ENCODE peak calls at places on chromosomes 13 and 19, in ten cellular contexts. I is NT2/D1, B is cardiac fibroblast, S is uterus, D is thoracic aorta, E is AG09309, A is colonic mucosa, L is left ventricle myocardium inferior, J is AG10803, P is fibroblast of mammary gland. O is an unnamed sample.

GRCh38 chr13:34931572-34931971 is 10.5 kb upstream of the NBEA start:
- DNase-seq in P (peak), L (no peak), S (no peak), E (peak), J (peak), I (no peak), D (no peak), B (peak), A (no peak), O (no peak)

GRCh38 chr13:52461265-52461664 is 6.0 kb downstream of the CKAP2 start:
- DNase-seq in J (no peak), D (no peak), B (no peak), I (no peak), E (no peak), L (no peak), P (no peak), A (no peak), S (no peak), O (no peak)

GRCh38 chr13:48508001-48508400 is 24.9 kb downstream of the RCBTB2 start:
- DNase-seq in D (no peak), B (no peak), P (no peak), A (no peak), S (no peak), E (no peak), J (no peak), L (no peak), I (no peak), O (no peak)

GRCh38 chr13:98890920-98891319 is 86.9 kb downstream of the DOCK9 start:
- DNase-seq in J (no peak), E (no peak), L (no peak), P (no peak), B (no peak), I (no peak), D (no peak), S (no peak), A (no peak), O (no peak)

GRCh38 chr13:113013303-113013702 is 44.3 kb downstream of the MCF2L start:
- DNase-seq in D (no peak), L (no peak), A (no peak), E (no peak), B (no peak), P (no peak), I (no peak), J (no peak), S (no peak), O (no peak)

GRCh38 chr13:44389003-44389666 is 15.5 kb downstream of the SERP2 start:
- DNase-seq in A (no peak), P (no peak), S (no peak), I (no peak), L (no peak), D (no peak), E (no peak), B (no peak), J (no peak), O (no peak)

GRCh38 chr13:113629814-113630213 is 28.2 kb downstream of the ATP4B start:
- DNase-seq in D (no peak), P (no peak), A (no peak), I (no peak), E (no peak), B (no peak), J (no peak), L (peak), S (no peak), O (no peak)

GRCh38 chr19:41928221-41928683 is at the start of gene ERFL:
- DNase-seq in B (no peak), J (no peak), L (no peak), S (no peak), D (no peak), A (peak), E (no peak), I (no peak), P (no peak), O (peak)

GRCh38 chr19:15577184-15577771 is 37.7 kb upstream of the CYP4F8 start:
- DNase-seq in B (no peak), L (no peak), A (no peak), P (no peak), D (no peak), I (no peak), S (no peak), E (no peak), J (no peak), O (no peak)

GRCh38 chr13:21638319-21639282 is 32.3 kb upstream of the FGF9 start:
- DNase-seq in D (no peak), S (no peak), L (no peak), E (no peak), J (peak), P (peak), A (peak), B (peak), I (no peak), O (peak)

GRCh38 chr13:95005300-95005699 is 293.0 kb upstream of the SOX21 start:
- DNase-seq in L (no peak), A (no peak), S (no peak), P (no peak), D (no peak), I (no peak), E (no peak), J (no peak), B (no peak), O (no peak)

GRCh38 chr19:48479686-48480085 is 10.5 kb downstream of the CYTH2 start:
- DNase-seq in P (no peak), E (no peak), I (no peak), L (no peak), J (no peak), S (no peak), A (no peak), D (no peak), B (no peak), O (no peak)
- H3K4me3 ChIP-seq in P (no peak), E (no peak), I (no peak), L (peak), J (no peak), S (no peak), A (no peak), D (peak), B (no peak), O (no peak)

DNA sequence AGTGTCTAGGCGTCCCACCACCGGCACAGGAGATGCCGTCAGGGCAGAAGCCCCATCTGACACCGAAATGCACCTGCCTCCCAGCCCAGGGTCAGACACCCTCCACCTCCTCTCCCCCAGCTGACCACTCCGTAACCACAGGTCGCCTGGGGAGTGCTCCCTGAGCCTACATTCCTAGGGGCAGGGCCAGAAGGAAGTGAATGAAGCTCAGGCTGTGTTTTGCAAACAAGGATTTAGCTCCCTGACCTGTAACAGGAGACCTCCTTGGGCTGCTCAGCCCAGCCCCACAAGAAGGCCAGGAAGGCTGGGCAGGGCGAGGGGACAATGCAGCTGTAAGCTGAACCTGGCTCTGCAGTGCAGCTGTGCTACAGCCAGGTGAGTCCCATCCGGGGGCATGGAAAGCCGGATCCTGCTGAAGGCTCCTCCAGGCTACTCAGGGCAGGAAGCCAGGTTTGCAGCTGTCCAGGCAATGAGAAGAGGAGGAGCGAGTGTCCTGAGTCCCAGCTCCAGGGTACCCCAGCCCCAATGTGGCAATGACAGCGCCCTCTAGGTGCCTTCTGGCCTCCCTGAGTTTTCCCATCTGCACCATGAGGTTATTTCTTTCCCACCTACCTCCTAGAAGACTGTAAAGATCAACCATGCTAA is 42.1 kb downstream of the RHPN2 start:
- DNase-seq in P (no peak), B (no peak), L (no peak), E (no peak), S (no peak), J (no peak), I (peak), A (no peak), D (no peak), O (no peak)
- H3K4me3 ChIP-seq in P (no peak), B (no peak), L (no peak), E (no peak), S (no peak), J (no peak), I (no peak), A (no peak), D (no peak), O (no peak)

GRCh38 chr13:33285420-33286124 is at the start of gene STARD13:
- DNase-seq in S (peak), P (peak), E (peak), J (peak), A (peak), B (peak), L (peak), I (peak), D (peak), O (peak)
- H3K4me3 ChIP-seq in S (peak), P (peak), E (peak), J (peak), A (peak), B (peak), L (peak), I (peak), D (peak), O (peak)

GRCh38 chr19:45094158-45094557 is 1.2 kb downstream of the PPP1R37 start:
- DNase-seq in D (no peak), E (no peak), L (no peak), A (no peak), I (no peak), P (no peak), B (no peak), S (no peak), J (no peak), O (no peak)
- H3K4me3 ChIP-seq in D (peak), E (peak), L (peak), A (peak), I (peak), P (peak), B (peak), S (peak), J (peak), O (peak)

GRCh38 chr13:40749327-40749726 is 21.7 kb downstream of the MRPS31 start:
- DNase-seq in P (no peak), I (no peak), E (no peak), S (no peak), L (no peak), J (no peak), B (peak), A (no peak), D (no peak), O (no peak)

GRCh38 chr13:40756042-40756441 is 14.9 kb downstream of the MRPS31 start:
- DNase-seq in L (no peak), E (no peak), P (no peak), A (no peak), J (no peak), I (no peak), D (no peak), S (no peak), B (no peak), O (no peak)

GRCh38 chr13:40758811-40759210 is 12.2 kb downstream of the MRPS31 start:
- DNase-seq in A (no peak), J (no peak), L (no peak), P (no peak), I (no peak), S (no peak), E (no peak), B (no peak), D (no peak), O (no peak)

DNA sequence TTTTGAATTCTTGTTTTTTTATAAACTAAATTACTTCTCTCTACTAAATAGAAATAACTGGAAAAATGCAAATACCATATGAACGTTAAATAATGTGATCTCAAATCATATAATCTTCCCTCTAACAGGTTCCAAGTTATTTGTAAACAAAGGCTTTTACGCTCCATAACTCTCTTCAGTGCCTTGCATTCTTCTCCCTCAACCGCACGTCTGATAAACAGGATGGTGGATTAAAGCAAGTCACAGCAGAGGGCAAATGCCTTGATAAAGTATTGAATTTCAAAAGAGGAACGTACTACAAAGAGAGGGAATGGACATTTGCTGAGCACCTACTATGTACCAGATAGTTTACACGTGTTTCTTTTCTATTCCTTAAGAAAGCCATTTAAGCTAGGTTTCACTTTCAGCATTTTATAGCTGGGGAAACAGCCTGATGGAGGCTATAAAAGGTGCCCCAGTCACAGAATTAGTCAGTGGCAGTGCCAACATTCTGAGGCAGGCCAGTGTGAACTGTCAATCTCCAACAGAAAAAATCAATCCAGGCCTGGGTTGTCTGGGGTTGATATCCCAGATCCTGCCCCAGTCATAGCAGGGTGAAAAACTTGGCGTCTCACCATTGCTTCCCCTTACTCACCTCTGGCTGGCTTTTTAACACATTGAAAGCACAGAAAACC is 15.8 kb downstream of the MRPS31 start:
- DNase-seq in P (no peak), L (no peak), J (no peak), S (no peak), E (no peak), A (peak), D (no peak), B (no peak), I (no peak), O (peak)
- H3K4me3 ChIP-seq in P (no peak), L (no peak), J (no peak), S (no peak), E (no peak), A (no peak), D (no peak), B (no peak), I (no peak), O (no peak)

GRCh38 chr19:18308051-18308947 is 14.6 kb downstream of the LSM4 start:
- DNase-seq in I (no peak), E (no peak), S (no peak), P (no peak), J (no peak), L (no peak), D (no peak), A (no peak), B (no peak), O (no peak)

GRCh38 chr19:18306209-18306902 is 16.5 kb downstream of the LSM4 start:
- DNase-seq in E (no peak), D (no peak), I (no peak), A (no peak), L (no peak), J (no peak), S (no peak), B (no peak), P (no peak), O (no peak)

GRCh38 chr19:18308948-18309325 is 13.9 kb downstream of the LSM4 start:
- DNase-seq in E (no peak), J (no peak), I (no peak), B (no peak), D (no peak), P (no peak), S (no peak), A (no peak), L (no peak), O (no peak)

GRCh38 chr19:18304496-18305312 is 18.2 kb downstream of the LSM4 start:
- DNase-seq in P (peak), I (no peak), E (no peak), D (peak), S (peak), B (peak), A (peak), J (peak), L (peak), O (peak)

DNA sequence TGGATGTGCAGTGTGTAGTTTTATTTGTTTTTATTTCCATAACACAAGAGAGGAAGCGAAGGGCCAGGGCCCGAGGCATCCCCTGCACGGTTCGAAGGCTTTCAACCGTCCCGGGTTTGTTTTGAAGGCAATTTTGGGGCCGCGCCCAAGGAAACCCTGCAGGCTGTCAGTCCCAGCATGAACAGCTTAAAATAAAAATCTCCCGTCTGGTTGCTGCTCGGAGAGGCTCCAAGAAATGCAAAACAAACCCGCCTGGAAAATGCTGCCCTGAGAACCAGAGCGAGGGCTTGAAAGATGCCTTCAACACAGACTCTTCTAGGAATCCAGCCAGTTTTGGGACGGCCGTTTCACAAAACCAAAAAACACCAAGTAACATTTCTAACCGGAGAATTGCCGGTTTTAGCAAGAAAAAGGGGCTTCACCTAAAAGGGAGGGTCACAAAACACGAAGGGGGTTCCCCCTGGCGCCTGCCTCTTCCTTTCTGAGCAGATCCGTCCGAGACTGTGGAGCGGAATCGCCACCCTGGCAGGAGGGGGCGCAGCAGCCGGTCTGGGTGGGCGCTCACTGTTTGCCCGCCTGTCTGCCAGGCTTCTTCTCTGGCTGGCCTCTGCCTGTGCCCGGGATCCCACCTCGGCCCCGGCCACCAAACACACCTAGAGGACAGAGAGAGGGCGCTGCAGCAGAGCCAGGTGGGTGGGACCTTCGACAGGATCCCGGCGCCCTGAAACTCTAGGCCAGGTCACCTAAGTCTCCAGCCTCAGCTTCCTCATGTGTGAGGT is 15.8 kb downstream of the LSM4 start:
- DNase-seq in D (no peak), L (no peak), B (no peak), J (no peak), E (no peak), A (no peak), P (no peak), S (no peak), I (no peak), O (peak)
- H3K4me3 ChIP-seq in D (peak), L (no peak), B (no peak), J (no peak), E (no peak), A (no peak), P (no peak), S (no peak), I (no peak), O (no peak)

GRCh38 chr19:11450570-11451326 is 15.3 kb downstream of the PRKCSH start:
- DNase-seq in I (no peak), J (no peak), P (no peak), S (no peak), L (no peak), D (no peak), A (no peak), B (no peak), E (no peak), O (no peak)

GRCh38 chr19:11451942-11452813 is 16.7 kb downstream of the PRKCSH start:
- DNase-seq in L (no peak), A (no peak), P (no peak), E (no peak), D (no peak), J (no peak), B (no peak), S (no peak), I (no peak), O (no peak)

GRCh38 chr19:11452814-11453335 is 17.4 kb downstream of the PRKCSH start:
- DNase-seq in L (no peak), S (no peak), P (no peak), B (no peak), D (no peak), A (no peak), E (no peak), I (no peak), J (no peak), O (no peak)

GRCh38 chr19:11453468-11454341 is 18.3 kb downstream of the PRKCSH start:
- DNase-seq in B (no peak), L (no peak), D (no peak), I (no peak), E (no peak), S (no peak), J (no peak), A (no peak), P (no peak), O (no peak)

DNA sequence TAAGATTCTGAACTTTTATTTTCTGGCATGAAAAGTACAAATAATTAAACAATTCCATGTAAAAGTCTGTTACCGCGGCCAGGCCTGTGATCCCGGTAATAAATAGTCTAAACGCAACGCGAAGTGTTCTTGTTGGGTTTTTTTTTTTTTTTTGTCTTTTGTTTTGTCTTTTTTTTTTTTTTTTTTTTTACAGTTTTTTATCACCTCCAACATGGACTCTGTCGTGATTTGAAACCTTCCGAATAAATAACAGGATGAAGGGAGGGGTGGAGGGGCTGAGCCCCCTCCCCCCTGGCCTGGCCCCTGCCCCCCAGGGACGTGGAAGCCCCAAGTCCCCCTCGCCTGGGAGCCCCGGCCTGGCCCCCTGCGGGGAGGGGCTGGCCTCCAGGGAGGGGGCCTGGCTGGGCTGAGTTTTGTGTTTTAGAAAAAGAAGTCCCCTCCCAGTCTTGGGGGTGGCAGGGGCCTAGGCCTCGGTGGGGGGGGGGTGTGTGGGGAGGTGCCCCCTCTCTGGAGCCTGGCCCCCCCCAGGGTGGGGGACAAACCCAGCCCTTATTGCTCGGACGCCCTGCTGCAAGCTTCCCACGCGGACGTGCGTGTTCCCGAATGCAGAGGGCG is 16.0 kb downstream of the PRKCSH start:
- DNase-seq in D (no peak), P (no peak), L (no peak), E (no peak), B (no peak), J (no peak), I (no peak), A (no peak), S (no peak), O (no peak)
- H3K4me3 ChIP-seq in D (no peak), P (no peak), L (peak), E (no peak), B (no peak), J (no peak), I (no peak), A (no peak), S (no peak), O (no peak)

GRCh38 chr13:36129539-36129938 is 1.6 kb downstream of the DCLK1 start:
- DNase-seq in D (no peak), P (no peak), A (no peak), S (no peak), E (no peak), B (no peak), I (no peak), J (no peak), L (no peak), O (no peak)
- H3K4me3 ChIP-seq in D (no peak), P (peak), A (no peak), S (no peak), E (no peak), B (no peak), I (no peak), J (no peak), L (peak), O (no peak)